ENCODE peak calls at places on chromosomes 3 and 15, in eight cellular contexts. X, V, Z, J, L, Y, W and F are unnamed samples.

GRCh38 chr3:56812749-56813655 is 11.3 kb upstream of the ARHGEF3 start:
- DNase-seq in Z (peak; percentile 16), Y (no peak), V (no peak), X (peak; percentile 75), L (no peak), W (no peak), J (no peak), F (no peak)

GRCh38 chr3:50493086-50493485 is 10.3 kb downstream of the CACNA2D2 start:
- DNase-seq in X (no peak), J (no peak), Z (no peak), V (no peak), Y (no peak), L (no peak), W (no peak), F (no peak)

GRCh38 chr3:46700772-46701171 is 420 bp upstream of the TMIE start:
- DNase-seq in W (no peak), J (no peak), V (no peak), Z (no peak), X (no peak), L (no peak), Y (no peak), F (no peak)

GRCh38 chr3:4908769-4909156 is 70.5 kb upstream of the BHLHE40 start:
- DNase-seq in Y (no peak), X (no peak), L (no peak), W (no peak), J (no peak), V (no peak), Z (no peak), F (no peak)

GRCh38 chr15:91694131-91694828 is 159.2 kb upstream of the SLCO3A1 start:
- DNase-seq in X (peak; percentile 76), J (no peak), Z (peak; percentile 17), W (no peak), Y (no peak), V (no peak), L (no peak), F (no peak)

GRCh38 chr15:74978077-74978476 is 17.3 kb upstream of the SCAMP5 start:
- DNase-seq in X (no peak), Y (no peak), L (no peak), W (no peak), J (no peak), Z (no peak), V (no peak), F (no peak)

GRCh38 chr3:130515755-130516154 is 1.2 kb upstream of the COL6A6 start:
- DNase-seq in J (no peak), X (no peak), V (no peak), Z (no peak), L (no peak), W (no peak), Y (no peak), F (no peak)

GRCh38 chr3:69888040-69888945 is 111.2 kb upstream of the SAMMSON start:
- DNase-seq in Z (no peak), X (no peak), V (no peak), J (no peak), W (no peak), Y (no peak), L (no peak), F (no peak)

GRCh38 chr3:41224120-41224806 is 25.0 kb downstream of the CTNNB1 start:
- DNase-seq in W (no peak), V (no peak), Z (no peak), Y (no peak), L (no peak), X (peak; percentile 92), J (peak; percentile 72), F (no peak)

GRCh38 chr3:177862962-177863491 is 665.7 kb upstream of the TBL1XR1 start:
- DNase-seq in J (no peak), X (no peak), W (no peak), L (no peak), Z (no peak), Y (no peak), V (no peak), F (no peak)

GRCh38 chr3:183211390-183211789 is 41.7 kb upstream of the B3GNT5 start:
- DNase-seq in W (no peak), J (no peak), V (no peak), L (no peak), Z (no peak), X (no peak), Y (no peak), F (no peak)

GRCh38 chr3:171385086-171385485 is 75.1 kb downstream of the TNIK start:
- DNase-seq in V (peak; percentile 23), Y (no peak), L (no peak), J (no peak), Z (no peak), W (no peak), X (no peak), F (no peak)

GRCh38 chr3:39705351-39705900 is 104.0 kb upstream of the MYRIP start:
- DNase-seq in Y (no peak), X (peak; percentile 25), V (no peak), Z (no peak), J (peak; percentile 10), W (no peak), L (no peak), F (no peak)

GRCh38 chr15:63374686-63375520 is 6.7 kb downstream of the CA12 start:
- DNase-seq in W (no peak), X (peak; percentile 81), L (no peak), V (no peak), J (no peak), Z (no peak), Y (no peak), F (no peak)

GRCh38 chr3:165643433-165643824 is 193.8 kb downstream of the BCHE start:
- DNase-seq in J (peak; percentile 50), L (no peak), V (no peak), Z (peak; percentile 48), X (peak; percentile 40), Y (no peak), W (no peak), F (peak; percentile 27)

GRCh38 chr15:39018966-39019365 is 454.4 kb upstream of the RASGRP1 start:
- DNase-seq in J (no peak), Y (no peak), L (no peak), W (no peak), V (no peak), Z (no peak), X (peak; percentile 6), F (no peak)

GRCh38 chr3:179971280-179971679 is 65.5 kb downstream of the PEX5L start:
- DNase-seq in Y (no peak), W (no peak), Z (peak; percentile 83), L (no peak), J (no peak), V (no peak), X (no peak), F (no peak)

GRCh38 chr15:80989110-80989517 is 505 bp downstream of the MESD start:
- DNase-seq in V (no peak), J (no peak), Y (no peak), W (no peak), L (no peak), Z (no peak), X (no peak), F (no peak)

GRCh38 chr3:99823723-99824711 is 6.4 kb downstream of the CMSS1 start:
- DNase-seq in Z (no peak), V (no peak), Y (no peak), J (no peak), X (no peak), L (no peak), W (no peak), F (no peak)

GRCh38 chr3:122081543-122081942 is 26.4 kb downstream of the CD86 start:
- DNase-seq in V (no peak), J (no peak), X (no peak), W (no peak), L (no peak), Z (no peak), Y (no peak), F (no peak)

GRCh38 chr3:40468018-40468417 is 8.9 kb upstream of the ZNF619 start:
- DNase-seq in W (no peak), V (no peak), Y (no peak), X (no peak), Z (no peak), J (no peak), L (no peak), F (no peak)

GRCh38 chr3:143240921-143241320 is 121.3 kb downstream of the CHST2 start:
- DNase-seq in L (no peak), V (no peak), J (no peak), X (no peak), Y (no peak), W (no peak), Z (no peak), F (no peak)

GRCh38 chr3:183745300-183746098 is 47.9 kb downstream of the YEATS2 start:
- DNase-seq in X (peak; percentile 49), Z (no peak), V (no peak), J (peak; percentile 30), W (no peak), L (no peak), Y (no peak), F (no peak)

GRCh38 chr3:126519506-126520455 is 2.2 kb upstream of the UROC1 start:
- DNase-seq in V (no peak), L (no peak), Z (peak; percentile 50), X (no peak), J (no peak), W (no peak), Y (no peak), F (no peak)

GRCh38 chr15:69926011-69926410 is 171.7 kb downstream of the TLE3 start:
- DNase-seq in L (no peak), Y (no peak), V (no peak), X (peak; percentile 20), Z (no peak), J (peak; percentile 30), W (no peak), F (peak; percentile 37)

GRCh38 chr3:7407107-7407506 is 546.2 kb downstream of the GRM7 start:
- DNase-seq in X (no peak), W (no peak), V (no peak), J (no peak), Y (no peak), L (no peak), Z (no peak), F (no peak)

GRCh38 chr3:152314677-152315353 is 46.1 kb downstream of the MBNL1 start:
- DNase-seq in Z (no peak), V (no peak), Y (no peak), W (no peak), X (no peak), L (no peak), J (no peak), F (no peak)

GRCh38 chr3:57983734-57984518 is 24.3 kb upstream of the FLNB start:
- DNase-seq in W (peak; percentile 31), X (peak; percentile 91), V (no peak), Y (peak; percentile 44), Z (peak; percentile 97), J (peak; percentile 71), L (peak; percentile 29), F (peak; percentile 86)

GRCh38 chr3:171018151-171018935 is 8.2 kb downstream of the SLC2A2 start:
- DNase-seq in L (no peak), W (no peak), Y (no peak), X (no peak), J (no peak), V (peak; percentile 43), Z (no peak), F (no peak)

GRCh38 chr3:64578384-64578783 is 109.4 kb downstream of the ADAMTS9 start:
- DNase-seq in V (no peak), L (no peak), Y (no peak), J (no peak), X (no peak), Z (no peak), W (no peak), F (no peak)

GRCh38 chr3:27533718-27534578 is 49.8 kb upstream of the SLC4A7 start:
- DNase-seq in Y (peak; percentile 27), L (no peak), W (no peak), J (peak; percentile 97), V (peak; percentile 77), X (peak; percentile 96), Z (no peak), F (peak; percentile 87)